ENCODE peak calls at places on chromosomes 5 and 9, in seven cellular contexts. E is mesothelial cell of epicardium; F is dorsolateral prefrontal cortex; G is kidney epithelial cell; U is heart left ventricle; I is stimulated activated CD4-positive, alpha-beta T cell treated with anti-CD3 and anti-CD28 coated beads, TNF-alpha, amount 100 ng/mL, for 4 hours; M is activated naive CD8-positive, alpha-beta T cell treated with anti-CD3 and anti-CD28 coated beads, Interleukin-2, amount 50 U/mL, for 16 hours. C is an unnamed sample.
A peak's percentile ranks its signal among the peaks of the same experiment; 100 is the strongest.

GRCh38 chr5:40634593-40634992 is 45.1 kb upstream of the PTGER4 start:
- DNase-seq in M (no peak), U (no peak), I (no peak), F (no peak), G (no peak), E (no peak), C (no peak)

GRCh38 chr5:134088994-134089560 is 25.4 kb upstream of the TCF7 start:
- DNase-seq in E (no peak), F (no peak), I (no peak), U (no peak), M (no peak), G (no peak), C (no peak)

GRCh38 chr9:89920131-89920530 is 315.3 kb downstream of the GADD45G start:
- DNase-seq in I (no peak), M (no peak), E (no peak), U (no peak), G (no peak), F (no peak), C (no peak)

GRCh38 chr9:108041551-108041950 is 552.0 kb upstream of the KLF4 start:
- DNase-seq in U (no peak), G (peak; percentile 68), E (no peak), F (no peak), I (no peak), M (no peak), C (no peak)

GRCh38 chr5:141402553-141403328 is at the start of gene PCDHGA9:
- DNase-seq in G (no peak), M (no peak), I (no peak), U (no peak), E (no peak), F (no peak), C (no peak)

GRCh38 chr5:178466342-178466741 is 123.9 kb downstream of the COL23A1 start:
- DNase-seq in E (no peak), I (no peak), U (no peak), F (no peak), M (no peak), G (no peak), C (no peak)

GRCh38 chr9:88804289-88804596 is 187.0 kb upstream of the S1PR3 start:
- DNase-seq in I (no peak), F (no peak), E (no peak), M (no peak), U (no peak), G (no peak), C (no peak)

GRCh38 chr9:114314881-114315722 is 7.8 kb upstream of the ORM1 start:
- DNase-seq in F (no peak), E (peak; percentile 26), G (no peak), M (no peak), I (no peak), U (no peak), C (no peak)

GRCh38 chr5:150672884-150673275 is 11.8 kb downstream of the MYOZ3 start:
- DNase-seq in I (no peak), M (no peak), U (no peak), F (no peak), G (no peak), E (no peak), C (no peak)

GRCh38 chr9:73441223-73441622 is 289.6 kb downstream of the ANXA1 start:
- DNase-seq in U (no peak), I (no peak), E (no peak), M (no peak), G (no peak), F (no peak), C (no peak)

GRCh38 chr5:39623291-39623865 is 198.6 kb upstream of the DAB2 start:
- DNase-seq in G (no peak), U (no peak), F (no peak), E (no peak), M (no peak), I (no peak), C (no peak)

GRCh38 chr9:96449844-96450612 is at the start of gene HABP4:
- DNase-seq in E (peak; percentile 96), G (peak; percentile 61), U (peak; percentile 99), I (peak; percentile 96), M (peak; percentile 90), F (peak; percentile 96), C (peak; percentile 96)

GRCh38 chr9:133371261-133371711 is 4.6 kb downstream of the SURF4 start:
- DNase-seq in F (no peak), I (no peak), G (no peak), U (no peak), M (peak; percentile 47), E (no peak), C (no peak)

GRCh38 chr9:78539904-78540303 is 243.0 kb downstream of the PSAT1 start:
- DNase-seq in F (no peak), E (no peak), G (peak; percentile 56), M (no peak), U (no peak), I (no peak), C (no peak)

GRCh38 chr5:176541338-176542134 is 4.3 kb upstream of the RNF44 start:
- DNase-seq in M (no peak), F (no peak), U (peak; percentile 67), G (no peak), I (peak; percentile 38), E (no peak), C (no peak)

GRCh38 chr5:109242518-109242917 is 167.3 kb downstream of the PJA2 start:
- DNase-seq in E (no peak), U (no peak), G (no peak), M (no peak), I (no peak), F (no peak), C (no peak)

GRCh38 chr9:125961037-125961436 is 213.9 kb downstream of the PBX3 start:
- DNase-seq in G (no peak), F (no peak), M (no peak), I (no peak), E (no peak), U (no peak), C (no peak)

GRCh38 chr5:141260458-141261237 is 15.5 kb downstream of the PCDHB15 start:
- DNase-seq in I (no peak), U (no peak), G (no peak), E (no peak), M (no peak), F (no peak), C (no peak)

GRCh38 chr5:1546556-1546955 is 22.8 kb upstream of the LPCAT1 start:
- DNase-seq in U (no peak), I (no peak), G (no peak), E (no peak), F (peak; percentile 24), M (no peak), C (peak; percentile 7)

GRCh38 chr5:35003018-35003957 is 44.5 kb downstream of the AGXT2 start:
- DNase-seq in I (peak; percentile 36), G (no peak), U (peak; percentile 49), F (no peak), E (peak; percentile 79), M (peak; percentile 35), C (peak; percentile 26)

GRCh38 chr9:108682191-108682590 is 173.6 kb downstream of the ACTL7B start:
- DNase-seq in U (no peak), M (no peak), I (no peak), E (no peak), F (no peak), G (no peak), C (no peak)

GRCh38 chr5:52560366-52560765 is 227.3 kb upstream of the ITGA1 start:
- DNase-seq in U (no peak), F (no peak), E (no peak), G (no peak), I (no peak), M (no peak), C (no peak)

GRCh38 chr9:98888794-98889495 is 54.8 kb upstream of the COL15A1 start:
- DNase-seq in F (no peak), G (no peak), U (peak; percentile 66), I (no peak), E (no peak), M (no peak), C (no peak)

GRCh38 chr5:65482280-65482726 is 583 bp upstream of the ADAMTS6 start:
- DNase-seq in U (no peak), G (no peak), F (no peak), M (no peak), E (no peak), I (no peak), C (no peak)

GRCh38 chr9:95092321-95093072 is 225.0 kb downstream of the FANCC start:
- DNase-seq in U (peak; percentile 49), F (no peak), G (peak; percentile 87), E (no peak), I (no peak), M (no peak), C (no peak)

GRCh38 chr9:83266618-83267543 is 203.9 kb upstream of the RASEF start:
- DNase-seq in M (no peak), I (no peak), U (peak; percentile 86), F (no peak), G (peak; percentile 37), E (no peak), C (peak; percentile 27)

GRCh38 chr5:150419630-150420270 is 7.0 kb upstream of the CD74 start:
- DNase-seq in M (no peak), F (no peak), I (no peak), G (no peak), E (no peak), U (no peak), C (no peak)

GRCh38 chr5:2741946-2742345 is 9.5 kb downstream of the IRX2 start:
- DNase-seq in M (no peak), U (no peak), F (no peak), E (peak; percentile 29), I (no peak), G (no peak), C (no peak)